ENCODE peak calls at places on chromosome 5, in nine cellular contexts. H is bronchial epithelial cell; V is CD8-positive, alpha-beta memory T cell; M is gastrocnemius medialis; U is Panc1; Z is NT2/D1; W is GM06990; C is choroid plexus epithelial cell; T is right cardiac atrium. Q is an unnamed sample.

GRCh38 chr5:150412319-150413175 is at the start of gene CD74:
- DNase-seq in H (peak; percentile 70), V (peak; percentile 94), M (peak; percentile 62), U (no peak), Z (no peak), W (peak; percentile 94), C (peak; percentile 66), T (peak; percentile 94), Q (peak; percentile 95)

GRCh38 chr5:84724683-84725082 is 340.0 kb upstream of the EDIL3 start:
- DNase-seq in H (peak; percentile 91), V (no peak), M (no peak), U (no peak), Z (no peak), W (no peak), C (peak; percentile 42), T (no peak), Q (no peak)

GRCh38 chr5:73233461-73234151 is 60.6 kb downstream of the TMEM174 start:
- DNase-seq in H (no peak), V (no peak), M (no peak), U (no peak), Z (no peak), W (no peak), C (peak; percentile 22), T (peak; percentile 55), Q (no peak)

GRCh38 chr5:132385321-132386105 is 16.0 kb downstream of the SLC22A5 start:
- DNase-seq in H (peak; percentile 44), V (peak; percentile 63), M (no peak), U (no peak), Z (no peak), W (peak; percentile 41), C (peak; percentile 71), T (no peak), Q (peak; percentile 88)

GRCh38 chr5:73452215-73452614 is 3.6 kb upstream of the FOXD1 start:
- DNase-seq in H (no peak), V (no peak), M (no peak), U (no peak), Z (no peak), W (no peak), C (no peak), T (no peak), Q (no peak)

GRCh38 chr5:26669031-26669430 is 369.4 kb downstream of the CDH9 start:
- DNase-seq in H (no peak), V (no peak), M (no peak), U (no peak), Z (no peak), W (no peak), C (no peak), T (no peak), Q (no peak)

GRCh38 chr5:72511371-72512178 is 4.4 kb upstream of the ZNF366 start:
- DNase-seq in H (peak; percentile 92), V (no peak), M (no peak), U (no peak), Z (no peak), W (no peak), C (peak; percentile 30), T (no peak), Q (no peak)

GRCh38 chr5:105167092-105167491 is 1604.5 kb upstream of the NUDT12 start:
- DNase-seq in H (no peak), V (no peak), M (no peak), U (no peak), Z (no peak), W (no peak), C (no peak), T (no peak), Q (no peak)

GRCh38 chr5:158487677-158488076 is 612.0 kb downstream of the EBF1 start:
- DNase-seq in H (no peak), V (no peak), M (no peak), U (no peak), Z (no peak), W (no peak), C (no peak), T (no peak), Q (no peak)

GRCh38 chr5:9739135-9739534 is 109.0 kb upstream of the TAS2R1 start:
- DNase-seq in H (no peak), V (no peak), M (no peak), U (no peak), Z (no peak), W (no peak), C (no peak), T (no peak), Q (no peak)

GRCh38 chr5:95858023-95858461 is 35.5 kb upstream of the GLRX start:
- DNase-seq in H (no peak), V (no peak), M (peak; percentile 49), U (no peak), Z (no peak), W (no peak), C (peak; percentile 75), T (peak; percentile 80), Q (peak; percentile 89)
- H3K4me3 ChIP-seq in H (no peak overlapping the region), V (no peak overlapping the region), M (no peak overlapping the region), U (no peak overlapping the region), Z (no peak overlapping the region), W (no peak overlapping the region), C (no peak overlapping the region), T (no peak overlapping the region), Q (no peak overlapping the region)

GRCh38 chr5:14257995-14258403 is 114.9 kb downstream of the TRIO start:
- DNase-seq in H (no peak), V (no peak), M (no peak), U (no peak), Z (no peak), W (peak; percentile 62), C (no peak), T (no peak), Q (no peak)
- H3K4me3 ChIP-seq in H (no peak overlapping the region), V (no peak overlapping the region), M (no peak overlapping the region), U (no peak overlapping the region), Z (no peak overlapping the region), W (peak overlapping the region; percentile 35), C (no peak overlapping the region), T (no peak overlapping the region), Q (no peak overlapping the region)

DNA sequence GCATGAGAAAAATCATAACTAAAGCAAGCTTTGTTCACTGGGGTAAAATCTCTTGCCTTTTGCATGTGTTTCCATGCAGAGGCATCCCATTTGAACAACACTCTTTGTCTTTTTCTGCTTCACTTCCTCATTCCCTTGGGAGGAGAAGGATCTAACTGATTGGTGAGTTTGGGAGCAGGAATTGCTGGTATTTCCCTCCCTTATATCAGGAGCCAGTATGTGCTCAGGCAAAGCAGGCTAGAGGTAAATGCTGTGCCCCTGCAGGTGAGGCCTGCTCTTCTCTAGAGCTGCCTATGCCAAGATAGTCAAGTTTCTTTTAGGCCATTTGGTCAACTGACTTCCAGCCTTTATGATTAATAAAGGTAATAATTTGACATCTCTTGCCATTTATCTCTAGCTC is 179.9 kb downstream of the COX7C start:
- DNase-seq in H (no peak), V (no peak), M (no peak), U (no peak), Z (peak; percentile 11), W (no peak), C (no peak), T (no peak), Q (no peak)
- H3K4me3 ChIP-seq in H (no peak overlapping the region), V (no peak overlapping the region), M (no peak overlapping the region), U (no peak overlapping the region), Z (no peak overlapping the region), W (no peak overlapping the region), C (no peak overlapping the region), T (no peak overlapping the region), Q (no peak overlapping the region)

DNA sequence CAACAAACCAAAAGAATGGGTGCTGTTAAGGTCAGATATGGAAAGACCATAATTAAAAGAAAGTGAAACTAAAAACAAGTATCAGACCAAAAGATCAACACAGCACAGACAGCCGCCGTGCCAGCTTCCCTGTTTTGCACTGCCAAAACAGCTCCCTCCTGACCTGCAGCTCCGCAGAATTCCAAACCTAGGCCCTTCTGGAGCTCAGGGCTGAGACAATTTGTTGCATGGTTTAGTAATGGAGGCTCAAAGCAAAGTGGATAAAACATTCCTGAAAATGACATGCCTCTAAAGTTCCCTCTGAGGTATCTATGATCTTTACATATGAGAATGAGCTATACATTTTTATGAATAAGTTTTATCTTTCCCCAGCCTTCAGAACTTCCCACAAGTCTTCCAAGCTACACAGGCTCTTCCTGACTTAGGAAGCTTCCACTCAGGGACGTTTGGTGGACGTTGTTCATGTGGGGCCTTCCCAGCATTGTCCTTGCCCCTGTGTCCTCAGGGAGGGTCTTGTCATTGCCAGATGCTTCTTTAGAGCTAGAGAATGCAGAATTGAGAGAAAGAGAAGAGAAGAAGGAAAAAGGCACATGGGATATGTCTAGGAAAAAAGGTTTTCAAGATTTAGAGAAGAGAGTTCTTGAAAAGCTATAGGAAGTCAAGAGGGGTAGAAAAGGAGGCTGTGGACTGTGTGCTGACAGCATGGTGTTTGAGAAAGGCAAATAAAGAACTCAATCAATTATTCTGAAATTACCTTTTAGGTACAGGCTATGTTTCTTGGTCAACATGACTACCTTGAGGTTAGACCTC is 28.4 kb upstream of the SSBP2 start:
- DNase-seq in H (no peak), V (peak; percentile 33), M (peak; percentile 65), U (no peak), Z (no peak), W (peak; percentile 41), C (peak; percentile 56), T (peak; percentile 90), Q (peak; percentile 90)
- H3K4me3 ChIP-seq in H (no peak overlapping the region), V (peak overlapping the region; percentile 66), M (peak overlapping the region; percentile 35), U (peak overlapping the region; percentile 1), Z (no peak overlapping the region), W (peak overlapping the region; percentile 52), C (peak overlapping the region; percentile 28), T (peak overlapping the region; percentile 31), Q (no peak overlapping the region)

DNA sequence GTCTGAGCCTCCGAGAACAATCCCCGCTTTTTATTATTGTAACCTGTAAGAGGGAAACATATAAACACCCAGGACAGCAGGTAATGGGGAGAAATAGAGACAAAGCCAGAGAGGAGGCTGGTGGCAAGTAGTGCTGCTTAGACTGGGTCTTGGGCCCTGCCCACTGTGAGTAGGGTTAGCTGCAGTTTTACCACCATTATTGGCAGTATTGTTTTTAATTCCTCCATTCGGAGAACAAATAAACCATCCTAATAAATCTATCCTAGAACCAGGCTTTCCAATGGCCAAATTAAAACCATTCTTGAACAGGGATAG is 6.3 kb downstream of the NR2F1 start:
- DNase-seq in H (no peak), V (no peak), M (no peak), U (no peak), Z (no peak), W (no peak), C (peak; percentile 32), T (no peak), Q (no peak)
- H3K4me3 ChIP-seq in H (no peak overlapping the region), V (no peak overlapping the region), M (no peak overlapping the region), U (no peak overlapping the region), Z (no peak overlapping the region), W (no peak overlapping the region), C (peak overlapping the region; percentile 69), T (no peak overlapping the region), Q (no peak overlapping the region)

GRCh38 chr5:79005939-79006338 is 20.8 kb upstream of the ARSB start:
- DNase-seq in H (no peak), V (no peak), M (no peak), U (no peak), Z (no peak), W (no peak), C (no peak), T (no peak), Q (no peak)
- H3K4me3 ChIP-seq in H (no peak overlapping the region), V (no peak overlapping the region), M (no peak overlapping the region), U (no peak overlapping the region), Z (no peak overlapping the region), W (no peak overlapping the region), C (no peak overlapping the region), T (no peak overlapping the region), Q (no peak overlapping the region)

Q was measured in lower leg skin.